ENCODE peak calls at places on chromosomes 5 and 9, in nine cellular contexts. I is GM12892; L is activated CD4-positive, alpha-beta T cell treated with anti-CD3 and anti-CD28 coated beads, Interleukin-2, amount 50 U/mL, for 48 hours; Y is activated T-helper 1 cell treated with Interleukin-2 at 50 U/mL for 16 hours; F is stomach; O is dorsolateral prefrontal cortex; R is WERI-Rb-1; M is GM19239; K is hepatic stellate cell. X is an unnamed sample.

GRCh38 chr9:70988551-70988950 is 132.9 kb downstream of the TRPM3 start:
- DNase-seq in M (no peak), L (no peak), O (no peak), Y (no peak), F (no peak), R (no peak), K (no peak), I (no peak), X (no peak)

GRCh38 chr9:37379835-37380234 is 42.7 kb upstream of the GRHPR start:
- DNase-seq in M (no peak), R (no peak), I (no peak), Y (no peak), K (no peak), L (no peak), O (no peak), F (no peak), X (no peak)

GRCh38 chr9:109062543-109062942 is 49.2 kb upstream of the CTNNAL1 start:
- DNase-seq in Y (no peak), F (no peak), I (no peak), L (no peak), K (no peak), M (no peak), R (no peak), O (no peak), X (no peak)

GRCh38 chr9:4137234-4137633 is 162.6 kb downstream of the GLIS3 start:
- DNase-seq in Y (no peak), K (peak), I (no peak), L (no peak), F (no peak), R (no peak), M (no peak), O (no peak), X (peak)

GRCh38 chr9:114130141-114130540 is 25.2 kb upstream of the COL27A1 start:
- DNase-seq in M (no peak), Y (no peak), R (no peak), F (no peak), I (no peak), O (no peak), K (no peak), L (no peak), X (no peak)

GRCh38 chr5:179801304-179802206 is 5.1 kb downstream of the MGAT4B start:
- DNase-seq in O (peak), K (no peak), Y (peak), R (no peak), I (peak), M (peak), L (peak), F (peak), X (peak)

GRCh38 chr9:134360897-134361296 is 34.6 kb downstream of the RXRA start:
- DNase-seq in F (peak), O (no peak), L (no peak), M (no peak), I (no peak), K (no peak), R (no peak), Y (no peak), X (no peak)

GRCh38 chr9:86353591-86354047 is 591 bp downstream of the TUT7 start:
- DNase-seq in F (peak), O (no peak), I (no peak), Y (no peak), M (no peak), K (no peak), R (peak), L (peak), X (peak)

GRCh38 chr5:80255425-80255751 is 460 bp downstream of the SERINC5 start:
- DNase-seq in L (peak), F (peak), K (peak), I (no peak), O (peak), R (peak), M (no peak), Y (peak), X (no peak)

GRCh38 chr9:88056876-88057275 is 81.4 kb downstream of the SPATA31C2 start:
- DNase-seq in L (no peak), Y (no peak), K (no peak), F (no peak), O (no peak), I (no peak), R (no peak), M (no peak), X (no peak)

GRCh38 chr9:80871596-80871995 is 817.8 kb downstream of the TLE1 start:
- DNase-seq in K (no peak), Y (no peak), L (no peak), F (no peak), O (no peak), M (no peak), R (no peak), I (no peak), X (no peak)

GRCh38 chr5:57102905-57103255 is 71.0 kb upstream of the GPBP1 start:
- DNase-seq in M (no peak), Y (no peak), K (no peak), F (no peak), R (no peak), L (no peak), I (no peak), O (no peak), X (peak)

GRCh38 chr5:177980776-177981175 is 15.3 kb downstream of the PROP1 start:
- DNase-seq in L (no peak), R (no peak), M (no peak), F (no peak), K (no peak), Y (no peak), I (no peak), O (peak), X (no peak)

GRCh38 chr9:122719218-122719617 is 4.6 kb upstream of the OR1L4 start:
- DNase-seq in I (no peak), F (no peak), Y (no peak), O (no peak), M (no peak), K (no peak), L (no peak), R (no peak), X (peak)

GRCh38 chr5:124789104-124789605 is 42.7 kb upstream of the ZNF608 start:
- DNase-seq in O (no peak), M (no peak), F (no peak), L (no peak), K (no peak), R (no peak), I (no peak), Y (no peak), X (no peak)

GRCh38 chr5:149411738-149412519 is 32.8 kb upstream of the IL17B start:
- DNase-seq in R (no peak), Y (no peak), M (no peak), I (no peak), O (no peak), L (no peak), F (no peak), K (no peak), X (no peak)

GRCh38 chr9:87751869-87752268 is 25.9 kb downstream of the CTSL start:
- DNase-seq in M (no peak), Y (no peak), F (no peak), I (no peak), K (no peak), O (no peak), R (no peak), L (no peak), X (no peak)

GRCh38 chr5:143275871-143276363 is 127.6 kb downstream of the NR3C1 start:
- DNase-seq in O (no peak), K (no peak), Y (no peak), F (no peak), L (no peak), I (no peak), M (no peak), R (no peak), X (no peak)

GRCh38 chr5:156208271-156208670 is 118.7 kb upstream of the SGCD start:
- DNase-seq in O (no peak), K (no peak), Y (no peak), F (no peak), L (no peak), R (no peak), I (no peak), M (no peak), X (no peak)

GRCh38 chr9:22446950-22447606 is 454 bp downstream of the DMRTA1 start:
- DNase-seq in O (peak), L (peak), M (no peak), I (peak), F (peak), R (peak), Y (no peak), K (peak), X (no peak)

GRCh38 chr5:123964916-123965315 is 452.9 kb downstream of the CSNK1G3 start:
- DNase-seq in O (no peak), I (no peak), Y (no peak), L (no peak), F (no peak), R (no peak), K (no peak), M (no peak), X (no peak)

GRCh38 chr9:116460026-116460425 is 227.1 kb upstream of the TRIM32 start:
- DNase-seq in F (no peak), R (no peak), L (no peak), O (no peak), K (no peak), Y (no peak), M (no peak), I (no peak), X (no peak)

GRCh38 chr9:93669116-93669957 is 93.0 kb downstream of the PHF2 start:
- DNase-seq in M (no peak), R (peak), L (no peak), Y (no peak), F (peak), K (peak), I (no peak), O (peak), X (no peak)

GRCh38 chr5:2725957-2726356 is 25.5 kb downstream of the IRX2 start:
- DNase-seq in Y (no peak), I (no peak), R (peak), M (no peak), L (no peak), F (no peak), O (no peak), K (no peak), X (no peak)

GRCh38 chr5:131751551-131751950 is 45.3 kb downstream of the FNIP1 start:
- DNase-seq in F (no peak), R (no peak), L (no peak), O (no peak), K (no peak), I (no peak), M (no peak), Y (no peak), X (peak)

GRCh38 chr5:37495668-37496067 is 116.5 kb downstream of the WDR70 start:
- DNase-seq in O (no peak), L (no peak), F (no peak), I (no peak), Y (no peak), K (peak), R (no peak), M (no peak), X (no peak)

GRCh38 chr5:116733995-116734716 is 159.5 kb upstream of the SEMA6A start:
- DNase-seq in K (no peak), Y (no peak), M (no peak), L (no peak), I (no peak), F (no peak), O (no peak), R (peak), X (no peak)

GRCh38 chr5:31823477-31823876 is 184.5 kb downstream of the PDZD2 start:
- DNase-seq in R (no peak), K (no peak), L (no peak), Y (no peak), M (no peak), O (no peak), I (no peak), F (no peak), X (no peak)

GRCh38 chr5:117800261-117800660 is 1188.1 kb downstream of the DTWD2 start:
- DNase-seq in K (no peak), M (no peak), R (no peak), Y (no peak), F (no peak), I (no peak), L (no peak), O (no peak), X (no peak)

GRCh38 chr5:141077826-141078225 is 16.6 kb upstream of the PCDHB2 start:
- DNase-seq in Y (no peak), F (no peak), K (no peak), L (no peak), I (no peak), M (no peak), O (no peak), R (no peak), X (no peak)

GRCh38 chr9:75788006-75788634 is 102.4 kb upstream of the PCSK5 start:
- DNase-seq in I (no peak), K (no peak), Y (no peak), F (no peak), O (no peak), M (no peak), L (no peak), R (no peak), X (no peak)

GRCh38 chr5:137563646-137564474 is 64.7 kb upstream of the SPOCK1 start:
- DNase-seq in Y (no peak), O (no peak), L (no peak), R (no peak), F (no peak), K (peak), I (no peak), M (no peak), X (no peak)

GRCh38 chr9:23979491-23979890 is 153.5 kb upstream of the ELAVL2 start:
- DNase-seq in L (no peak), I (no peak), F (no peak), Y (no peak), R (no peak), O (no peak), M (no peak), K (no peak), X (no peak)

X was measured in HepG2.